ENCODE peak calls at places on chromosomes 13 and 19, in nine cellular contexts. O is heart left ventricle, T is thoracic aorta, F is left ventricle myocardium inferior, A is fibroblast of lung, J is lower lobe of right lung, Q is thyroid gland, K is ascending aorta, B is PC-9. M is an unnamed sample.

GRCh38 chr13:95335667-95336066 is 34.4 kb upstream of the ABCC4 start:
- DNase-seq in K (no peak), B (peak; percentile 63), J (no peak), A (no peak), O (no peak), F (no peak), T (no peak), Q (no peak), M (no peak)

GRCh38 chr19:30999726-31000125 is 349.5 kb downstream of the TSHZ3 start:
- DNase-seq in B (no peak), A (no peak), J (no peak), F (no peak), O (no peak), T (no peak), K (no peak), Q (no peak), M (no peak)

GRCh38 chr13:108681986-108682562 is 52.7 kb downstream of the MYO16 start:
- DNase-seq in T (no peak), B (no peak), Q (no peak), O (no peak), F (no peak), A (no peak), K (no peak), J (no peak), M (no peak)

GRCh38 chr13:75052616-75053015 is 429.4 kb downstream of the TBC1D4 start:
- DNase-seq in T (no peak), K (no peak), Q (no peak), F (no peak), O (no peak), A (no peak), J (no peak), B (no peak), M (no peak)

GRCh38 chr19:58252102-58252685 is 23.5 kb downstream of the ZNF544 start:
- DNase-seq in A (no peak), K (no peak), T (no peak), F (no peak), J (no peak), B (no peak), Q (no peak), O (no peak), M (no peak)

GRCh38 chr13:25971499-25972145 is 80.2 kb downstream of the SHISA2 start:
- DNase-seq in O (no peak), J (no peak), B (no peak), F (no peak), Q (no peak), A (no peak), T (no peak), K (no peak), M (no peak)

GRCh38 chr19:10820173-10820572 is 15.8 kb downstream of the TMED1 start:
- DNase-seq in K (no peak), J (no peak), O (no peak), A (no peak), F (no peak), T (no peak), Q (no peak), B (no peak), M (no peak)

GRCh38 chr13:30569901-30570576 is 47.7 kb upstream of the USPL1 start:
- DNase-seq in J (no peak), F (no peak), O (no peak), A (peak; percentile 95), B (peak; percentile 85), Q (no peak), K (peak; percentile 73), T (peak; percentile 25), M (peak; percentile 17)

GRCh38 chr19:5133986-5134595 is 165.2 kb downstream of the KDM4B start:
- DNase-seq in A (no peak), K (no peak), B (no peak), Q (no peak), T (no peak), O (no peak), J (no peak), F (no peak), M (no peak)

GRCh38 chr19:5131866-5132561 is 163.1 kb downstream of the KDM4B start:
- DNase-seq in T (no peak), O (no peak), J (no peak), Q (peak; percentile 74), A (no peak), F (no peak), B (peak; percentile 59), K (no peak), M (no peak)

GRCh38 chr19:5134683-5135082 is 165.8 kb downstream of the KDM4B start:
- DNase-seq in K (no peak), A (no peak), B (no peak), T (no peak), O (no peak), J (no peak), Q (no peak), F (no peak), M (no peak)

GRCh38 chr19:5131031-5131865 is 162.3 kb downstream of the KDM4B start:
- DNase-seq in K (no peak), F (no peak), J (no peak), B (no peak), Q (no peak), O (no peak), T (no peak), A (no peak), M (no peak)

GRCh38 chr19:5132698-5133651 is 164.1 kb downstream of the KDM4B start:
- DNase-seq in K (no peak), Q (no peak), F (no peak), A (no peak), T (no peak), O (no peak), J (no peak), B (no peak), M (no peak)
- H3K4me1 ChIP-seq in K (peaks cover 5% of the 10 kb centered on the region), Q (peaks cover 36% of the 10 kb centered on the region), F (peaks cover 14% of the 10 kb centered on the region), A (no peaks in the 10 kb centered on the region), T (peaks cover 4% of the 10 kb centered on the region), O (peaks cover 9% of the 10 kb centered on the region), J (peaks cover 11% of the 10 kb centered on the region), B (peaks cover 11% of the 10 kb centered on the region), M (peaks cover 14% of the 10 kb centered on the region)

GRCh38 chr19:15200575-15201364 is at the start of gene NOTCH3:
- DNase-seq in F (no peak), K (no peak), B (no peak), Q (peak; percentile 27), T (no peak), O (peak; percentile 48), J (no peak), A (no peak), M (no peak)

GRCh38 chr19:15197275-15198005 is 3.4 kb downstream of the NOTCH3 start:
- DNase-seq in O (no peak), F (no peak), K (no peak), J (no peak), T (no peak), A (peak; percentile 39), B (no peak), Q (no peak), M (no peak)

GRCh38 chr19:15198006-15198356 is 2.8 kb downstream of the NOTCH3 start:
- DNase-seq in O (no peak), T (no peak), F (no peak), A (no peak), K (no peak), J (no peak), B (no peak), Q (no peak), M (no peak)

GRCh38 chr19:15199652-15200574 is 882 bp downstream of the NOTCH3 start:
- DNase-seq in A (no peak), F (no peak), O (no peak), B (no peak), Q (peak; percentile 34), T (no peak), J (no peak), K (no peak), M (no peak)

GRCh38 chr19:15199219-15199651 is 1.6 kb downstream of the NOTCH3 start:
- DNase-seq in J (no peak), F (no peak), K (no peak), Q (no peak), T (no peak), O (no peak), A (no peak), B (no peak), M (no peak)
- H3K27me3 ChIP-seq in J (peaks cover 23% of the 10 kb centered on the region), F (peaks cover 86% of the 10 kb centered on the region), K (no peaks in the 10 kb centered on the region), Q (no peaks in the 10 kb centered on the region), T (no peaks in the 10 kb centered on the region), O (peaks cover 46% of the 10 kb centered on the region), A (no peaks in the 10 kb centered on the region), B (no peaks in the 10 kb centered on the region), M (peaks cover 66% of the 10 kb centered on the region)

GRCh38 chr13:101116381-101116780 is 299.9 kb downstream of the NALCN start:
- DNase-seq in K (no peak), Q (no peak), B (no peak), O (no peak), J (no peak), F (no peak), A (no peak), T (no peak), M (no peak)

GRCh38 chr13:101116826-101117225 is 299.5 kb downstream of the NALCN start:
- DNase-seq in O (no peak), A (no peak), B (no peak), Q (no peak), F (no peak), J (no peak), K (no peak), T (no peak), M (no peak)

GRCh38 chr13:101121608-101122007 is 294.7 kb downstream of the NALCN start:
- DNase-seq in J (no peak), F (no peak), O (no peak), B (no peak), Q (no peak), T (no peak), K (no peak), A (no peak), M (no peak)

GRCh38 chr13:101111894-101112293 is 304.4 kb downstream of the NALCN start:
- DNase-seq in K (no peak), Q (no peak), O (no peak), A (peak; percentile 6), J (no peak), F (no peak), T (no peak), B (no peak), M (no peak)

DNA sequence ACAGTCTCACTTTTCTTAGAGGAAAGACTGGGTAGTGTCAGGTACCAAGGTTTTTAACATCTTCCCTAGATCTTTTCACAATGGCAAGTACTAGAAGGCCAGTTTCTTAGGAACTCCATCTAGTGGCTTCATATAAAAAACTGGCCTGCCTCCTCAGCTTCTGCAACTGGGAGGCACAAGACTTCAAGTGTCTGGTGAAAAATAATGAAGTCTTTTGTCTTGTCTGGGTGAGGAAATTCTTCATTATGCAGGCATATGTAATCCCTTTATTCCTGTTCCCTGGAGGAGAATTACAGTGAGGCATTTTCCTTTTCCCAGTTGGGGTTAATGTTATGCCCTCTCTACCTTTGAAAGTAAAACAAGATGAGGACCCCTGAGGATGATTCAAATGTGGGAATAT is 300.5 kb downstream of the NALCN start:
- DNase-seq in B (no peak), O (no peak), F (no peak), K (no peak), T (no peak), A (peak; percentile 5), Q (no peak), J (no peak), M (no peak)
- TF ChIP-seq CTCF in B (no peak), O (no peak), F (no peak), K (no peak), T (no peak), A (no peak), Q (no peak), J (no peak), M (no peak)

DNA sequence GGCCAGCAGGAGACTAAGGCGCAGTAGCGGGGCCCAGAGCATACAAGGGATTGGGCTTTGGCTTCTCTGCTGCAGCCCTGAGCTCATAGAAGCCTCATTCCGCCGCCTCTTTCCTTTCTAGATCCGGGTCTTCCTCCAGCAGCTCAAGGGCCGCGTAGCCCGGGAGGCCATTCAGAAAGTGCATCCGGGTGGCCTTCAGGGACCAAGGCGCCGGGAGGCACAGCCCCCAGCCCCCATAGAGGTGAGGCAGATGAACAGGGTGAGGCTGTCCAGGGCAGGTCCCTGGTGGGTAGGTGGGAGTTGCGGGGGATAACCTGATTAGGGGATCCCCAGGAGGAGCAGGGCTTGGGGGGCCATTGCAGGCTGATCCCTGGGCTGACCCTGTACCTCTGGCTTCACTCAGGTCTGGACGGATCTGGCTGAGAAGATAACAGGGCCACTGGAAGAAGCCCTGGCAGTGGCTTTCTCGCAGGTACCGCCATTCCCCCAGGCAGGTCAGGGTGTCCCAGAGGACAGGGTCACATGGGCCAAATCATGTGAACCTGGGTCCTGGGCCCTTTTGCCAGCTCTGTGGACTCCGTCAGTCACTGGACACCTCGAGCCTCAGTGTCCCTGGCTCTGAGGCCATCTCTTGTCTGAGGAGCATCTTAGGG is 1.3 kb downstream of the SNAPC2 start:
- DNase-seq in A (no peak), J (no peak), O (no peak), K (no peak), F (no peak), Q (no peak), T (no peak), B (no peak), M (no peak)
- H3K4me1 ChIP-seq in A (peaks cover 21% of the 10 kb centered on the region), J (peaks cover 54% of the 10 kb centered on the region), O (peaks cover 40% of the 10 kb centered on the region), K (peaks cover 39% of the 10 kb centered on the region), F (peaks cover 71% of the 10 kb centered on the region), Q (peaks cover 52% of the 10 kb centered on the region), T (peaks cover 32% of the 10 kb centered on the region), B (peaks cover 23% of the 10 kb centered on the region), M (peaks cover 32% of the 10 kb centered on the region)